ENCODE peak calls at places on chromosomes 5 and 9, in seven cellular contexts. U is activated CD4-positive, alpha-beta T cell treated with anti-CD3 and anti-CD28 coated beads, Interleukin-2, amount 50 U/mL, for 4 hours; X is HTR-8/SVneo; T is endodermal cell; N is activated T-cell treated with anti-CD3 and anti-CD28 coated beads, Interleukin-2, amount 50 U/mL, for 72 hours; I is SHP77; J is lower lobe of right lung. B is an unnamed sample.

GRCh38 chr9:109114670-109115069 is 5.1 kb downstream of the TMEM245 start:
- DNase-seq in U (no peak), X (no peak), T (no peak), N (no peak), I (no peak), J (no peak), B (peak)

GRCh38 chr9:114247086-114247485 is 75.8 kb upstream of the ORM1 start:
- DNase-seq in U (no peak), X (no peak), T (no peak), N (no peak), I (no peak), J (no peak), B (no peak)

GRCh38 chr5:19886123-19886921 is 101.7 kb downstream of the CDH18 start:
- DNase-seq in U (no peak), X (peak), T (no peak), N (no peak), I (peak), J (no peak), B (peak)

GRCh38 chr9:89430995-89431394 is 66.9 kb downstream of the SEMA4D start:
- DNase-seq in U (no peak), X (no peak), T (no peak), N (no peak), I (no peak), J (no peak), B (peak)

GRCh38 chr9:35906923-35907699 is 1.1 kb downstream of the HRCT1 start:
- DNase-seq in U (no peak), X (no peak), T (peak), N (no peak), I (no peak), J (peak), B (peak)

GRCh38 chr9:82558855-82559615 is 503.9 kb downstream of the RASEF start:
- DNase-seq in U (no peak), X (no peak), T (no peak), N (no peak), I (no peak), J (no peak), B (no peak)

GRCh38 chr5:52825826-52826225 is 38.1 kb downstream of the ITGA1 start:
- DNase-seq in U (no peak), X (no peak), T (no peak), N (no peak), I (no peak), J (no peak), B (no peak)

GRCh38 chr9:132780230-132781007 is 97.7 kb downstream of the AK8 start:
- DNase-seq in U (no peak), X (no peak), T (peak), N (no peak), I (no peak), J (no peak), B (no peak)

GRCh38 chr5:163586431-163587033 is 81.1 kb downstream of the MAT2B start:
- DNase-seq in U (no peak), X (no peak), T (no peak), N (no peak), I (no peak), J (no peak), B (no peak)

GRCh38 chr5:54862036-54862435 is 123.4 kb downstream of the ESM1 start:
- DNase-seq in U (no peak), X (no peak), T (no peak), N (no peak), I (no peak), J (no peak), B (no peak)

GRCh38 chr5:38483788-38484398 is 72.6 kb downstream of the LIFR start:
- DNase-seq in U (no peak), X (no peak), T (peak), N (no peak), I (no peak), J (no peak), B (no peak)

GRCh38 chr9:93302586-93303257 is 118.8 kb downstream of the WNK2 start:
- DNase-seq in U (peak), X (peak), T (peak), N (peak), I (peak), J (peak), B (peak)

GRCh38 chr5:168313596-168314204 is 22.3 kb downstream of the WWC1 start:
- DNase-seq in U (no peak), X (no peak), T (peak), N (no peak), I (no peak), J (no peak), B (no peak)

GRCh38 chr5:178118345-178118744 is 5.0 kb downstream of the N4BP3 start:
- DNase-seq in U (no peak), X (no peak), T (no peak), N (no peak), I (no peak), J (no peak), B (no peak)

GRCh38 chr5:38422622-38423021 is 133.8 kb downstream of the LIFR start:
- DNase-seq in U (no peak), X (no peak), T (no peak), N (no peak), I (no peak), J (no peak), B (no peak)

GRCh38 chr5:73120222-73121108 is at the start of gene TMEM171:
- DNase-seq in U (no peak), X (peak), T (peak), N (no peak), I (no peak), J (peak), B (peak)

GRCh38 chr9:33860200-33860871 is 43.4 kb downstream of the UBE2R2 start:
- DNase-seq in U (no peak), X (no peak), T (no peak), N (no peak), I (no peak), J (no peak), B (no peak)

GRCh38 chr5:93421987-93422391 is 159.0 kb downstream of the NR2F1-AS1 start:
- DNase-seq in U (no peak), X (no peak), T (peak), N (no peak), I (peak), J (no peak), B (no peak)

GRCh38 chr5:150469718-150470470 is 20.4 kb upstream of the RPS14 start:
- DNase-seq in U (no peak), X (peak), T (no peak), N (no peak), I (no peak), J (no peak), B (peak)

GRCh38 chr9:1253098-1253979 is 203.2 kb downstream of the DMRT2 start:
- DNase-seq in U (no peak), X (no peak), T (no peak), N (no peak), I (no peak), J (no peak), B (no peak)

GRCh38 chr5:68054625-68055024 is 160.9 kb upstream of the PIK3R1 start:
- DNase-seq in U (no peak), X (no peak), T (no peak), N (no peak), I (no peak), J (no peak), B (no peak)